ENCODE peak calls at places on chromosomes 12 and 14, in six cellular contexts. J, D, G, F, H and C are unnamed samples. For H3K36me3, the result is how much of the 10 kb centered on the place peaks cover.

GRCh38 chr14:89407856-89408255 is 9.2 kb downstream of the FOXN3 start:
- DNase-seq in D (no peak), G (no peak), H (no peak), F (no peak), J (no peak), C (no peak)

GRCh38 chr12:110028323-110028722 is 20.0 kb downstream of the C12orf76 start:
- DNase-seq in H (no peak), D (no peak), J (no peak), G (no peak), F (no peak), C (no peak)

GRCh38 chr12:76023069-76023690 is 8.4 kb downstream of the PHLDA1 start:
- DNase-seq in H (no peak), D (no peak), J (no peak), F (no peak), G (no peak), C (no peak)

GRCh38 chr12:55694651-55695050 is 13.1 kb downstream of the ITGA7 start:
- DNase-seq in G (no peak), H (no peak), D (peak), F (no peak), J (no peak), C (no peak)

GRCh38 chr12:57952766-57953165 is 11.4 kb downstream of the ATP23 start:
- DNase-seq in D (no peak), J (no peak), F (no peak), H (no peak), G (no peak), C (no peak)

GRCh38 chr14:86221755-86222154 is 691.8 kb downstream of the FLRT2 start:
- DNase-seq in J (no peak), D (no peak), G (no peak), F (no peak), H (no peak), C (no peak)

GRCh38 chr12:7638064-7638763 is 27.5 kb downstream of the APOBEC1 start:
- DNase-seq in G (no peak), J (no peak), D (no peak), H (no peak), F (no peak), C (no peak)

GRCh38 chr12:30979371-30980259 is 53.1 kb downstream of the TSPAN11 start:
- DNase-seq in G (no peak), F (no peak), J (no peak), H (peak), D (no peak), C (no peak)

GRCh38 chr12:130147875-130148596 is 14.2 kb upstream of the FZD10 start:
- DNase-seq in H (no peak), F (peak), J (no peak), G (no peak), D (no peak), C (no peak)

GRCh38 chr14:94081386-94081820 is 293 bp downstream of the IFI27L1 start:
- DNase-seq in F (no peak), H (no peak), G (no peak), D (no peak), J (no peak), C (no peak)

GRCh38 chr12:13179159-13180074 is 17.1 kb upstream of the EMP1 start:
- DNase-seq in D (peak), G (peak), H (peak), F (peak), J (peak), C (no peak)

GRCh38 chr14:101022121-101022520 is 118.6 kb upstream of the RTL1 start:
- DNase-seq in H (no peak), G (no peak), F (no peak), J (no peak), D (peak), C (no peak)

GRCh38 chr14:29806124-29806517 is 121.5 kb downstream of the PRKD1 start:
- DNase-seq in F (no peak), G (no peak), H (no peak), J (no peak), D (no peak), C (no peak)

GRCh38 chr12:39807043-39807442 is 187.4 kb upstream of the ABCD2 start:
- DNase-seq in H (no peak), G (no peak), D (no peak), F (no peak), J (no peak), C (no peak)

GRCh38 chr14:24172871-24173281 is 996 bp downstream of the REC8 start:
- DNase-seq in H (no peak), J (no peak), D (no peak), F (no peak), G (no peak), C (no peak)

GRCh38 chr12:132924356-132924755 is 31.8 kb downstream of the ZNF605 start:
- DNase-seq in D (no peak), F (no peak), G (no peak), J (no peak), H (no peak), C (no peak)

GRCh38 chr12:122835693-122836026 is 403 bp downstream of the HIP1R start:
- DNase-seq in D (no peak), H (no peak), J (no peak), G (no peak), F (peak), C (no peak)

GRCh38 chr14:90518941-90519256 is 122.1 kb downstream of the CALM1 start:
- DNase-seq in J (no peak), H (peak), F (peak), D (no peak), G (no peak), C (no peak)

GRCh38 chr12:106910202-106910601 is 45.5 kb upstream of the TMEM263 start:
- DNase-seq in G (no peak), D (no peak), J (no peak), F (no peak), H (no peak), C (no peak)

GRCh38 chr12:11675952-11676505 is 26.6 kb downstream of the ETV6 start:
- DNase-seq in G (no peak), D (no peak), F (no peak), H (no peak), J (no peak), C (no peak)

DNA sequence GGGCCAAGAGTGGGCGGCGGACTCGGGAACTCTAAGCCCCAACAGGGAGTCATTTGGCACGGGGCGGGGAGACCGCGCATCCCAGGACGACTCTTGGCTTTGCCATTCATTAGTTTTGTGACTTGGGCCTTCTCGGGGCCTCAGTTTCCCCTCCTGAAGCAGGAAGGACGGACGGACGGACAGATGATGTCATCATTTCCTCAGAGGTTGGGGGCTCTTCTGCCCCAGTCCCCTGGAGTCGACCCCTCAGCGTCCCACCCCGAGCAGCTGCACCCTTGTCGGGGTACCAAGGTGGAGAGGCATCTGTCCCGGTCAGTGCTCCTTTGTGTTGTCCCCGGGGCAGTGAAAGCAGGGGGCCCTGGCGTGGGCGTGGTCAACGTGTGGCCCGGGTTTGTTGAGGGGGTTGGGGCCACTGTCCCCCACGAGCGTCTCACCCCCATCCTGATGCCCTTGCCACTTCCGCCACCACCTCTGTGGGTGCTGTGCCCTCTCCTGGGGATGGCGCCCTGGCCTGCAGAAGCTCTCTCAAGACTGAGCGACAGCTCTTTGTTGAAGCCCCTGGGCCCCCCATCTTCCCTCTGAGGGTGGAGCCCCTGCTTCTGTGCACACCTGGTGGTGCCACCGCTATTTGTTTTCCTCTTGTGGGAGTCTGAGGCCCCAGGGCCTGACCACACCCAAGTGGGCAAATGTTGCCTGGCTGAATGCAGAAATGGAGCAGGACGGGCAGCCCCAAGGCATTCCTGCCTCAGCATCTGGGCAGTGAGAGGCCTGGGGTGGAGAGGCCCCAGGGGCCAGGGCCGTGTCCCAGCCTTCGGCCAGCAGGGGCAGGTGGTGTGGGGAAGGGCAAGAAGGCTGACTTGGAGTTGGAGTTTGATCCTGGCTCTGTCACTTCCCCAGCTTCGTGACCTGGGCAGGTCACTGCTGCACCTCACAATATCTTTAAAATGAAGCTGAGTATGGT is 896 bp downstream of the HHIPL1 start:
- DNase-seq in J (no peak), D (no peak), F (no peak), G (no peak), H (no peak), C (no peak)
- TF ChIP-seq CTCF in J (no peak), D (no peak), F (no peak), G (no peak), H (no peak), C (no peak)

GRCh38 chr12:54004841-54005530 is 3.8 kb upstream of the HOXC8 start:
- DNase-seq in H (no peak), D (no peak), F (no peak), G (peak), J (no peak), C (no peak)
- H3K4me3 ChIP-seq in H (no peak), D (peak), F (no peak), G (no peak), J (no peak), C (peak)

GRCh38 chr14:50475460-50475859 is 56.9 kb downstream of the MAP4K5 start:
- DNase-seq in J (peak), F (no peak), D (no peak), G (no peak), H (no peak), C (no peak)
- H3K36me3 ChIP-seq in J (under half), F (under half), D (under half), G (half or more), H (under half), C (under half)

GRCh38 chr14:42110167-42110566 is 503.5 kb downstream of the LRFN5 start:
- DNase-seq in J (peak), F (no peak), D (no peak), G (no peak), H (no peak), C (no peak)
- TF ChIP-seq CTCF in J (peak), F (no peak), D (peak), G (peak), H (no peak), C (peak)

GRCh38 chr12:120199025-120199424 is 1.9 kb downstream of the RPLP0 start:
- DNase-seq in H (no peak), J (no peak), G (no peak), F (no peak), D (no peak), C (no peak)

GRCh38 chr12:120204171-120204570 is 3.3 kb upstream of the RPLP0 start:
- DNase-seq in G (no peak), F (no peak), J (no peak), H (no peak), D (no peak), C (no peak)

GRCh38 chr12:120197542-120197887 is 3.0 kb upstream of the GCN1 start:
- DNase-seq in J (no peak), H (no peak), G (no peak), D (no peak), F (no peak), C (no peak)

GRCh38 chr12:120196363-120196762 is 1.8 kb upstream of the GCN1 start:
- DNase-seq in D (no peak), H (no peak), J (no peak), G (no peak), F (no peak), C (no peak)

DNA sequence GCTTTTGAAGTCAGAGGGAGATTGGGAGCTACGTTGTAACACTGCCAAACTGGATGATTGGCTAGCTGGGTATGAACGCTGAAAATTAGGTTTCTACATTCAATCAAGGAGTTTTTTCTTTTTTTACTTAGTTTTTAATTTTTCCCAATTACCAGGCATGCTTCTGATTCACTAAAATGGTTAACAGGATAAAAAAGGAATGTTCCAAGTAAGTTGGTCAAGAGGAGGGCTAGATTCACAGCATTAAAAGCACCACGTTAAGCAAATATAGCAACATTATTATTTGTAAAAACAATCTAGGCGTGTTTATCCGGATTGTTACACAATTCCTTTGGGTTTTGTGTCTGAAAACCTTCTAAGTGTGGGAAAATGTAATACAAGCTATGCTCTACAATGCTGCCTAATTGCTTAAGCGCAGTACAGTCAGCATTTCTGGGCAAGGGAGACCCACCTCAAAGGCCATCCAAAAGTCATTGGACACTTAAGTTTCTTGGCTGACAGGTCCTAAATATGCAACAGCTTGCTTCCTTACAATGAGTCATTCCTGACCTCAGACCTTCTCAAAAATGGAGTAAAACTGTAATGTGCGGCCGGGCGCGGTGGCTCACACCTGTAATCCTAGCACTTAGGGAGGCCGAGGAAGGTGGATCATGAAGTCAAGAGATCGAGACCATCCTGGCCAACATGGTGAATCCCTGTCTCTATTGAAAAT is 1.2 kb downstream of the RPLP0 start:
- DNase-seq in F (no peak), H (no peak), D (no peak), G (peak), J (peak), C (peak)
- H3K4me3 ChIP-seq in F (peak), H (peak), D (peak), G (peak), J (peak), C (peak)

GRCh38 chr12:95220726-95221125 is 3.1 kb downstream of the VEZT start:
- DNase-seq in G (no peak), H (no peak), D (no peak), J (no peak), F (no peak), C (no peak)

GRCh38 chr12:95220190-95220589 is 2.6 kb downstream of the VEZT start:
- DNase-seq in D (no peak), F (no peak), J (no peak), H (no peak), G (no peak), C (no peak)

GRCh38 chr12:95218164-95218851 is 701 bp downstream of the VEZT start:
- DNase-seq in G (no peak), D (no peak), J (peak), H (no peak), F (no peak), C (no peak)

GRCh38 chr12:95217377-95218163 is at the start of the genes FGD6 and VEZT:
- DNase-seq in J (peak), G (peak), H (peak), D (peak), F (peak), C (peak)

GRCh38 chr12:95218852-95219171 is 1.2 kb downstream of the VEZT start:
- DNase-seq in J (peak), D (no peak), H (no peak), F (no peak), G (no peak), C (no peak)
- H3K36me3 ChIP-seq in J (under half), D (under half), H (under half), F (under half), G (under half), C (under half)

GRCh38 chr12:89542912-89543592 is 17.2 kb upstream of the POC1B start:
- DNase-seq in D (no peak), G (peak), H (no peak), F (peak), J (peak), C (no peak)
- TF ChIP-seq CTCF in D (peak), G (peak), H (peak), F (peak), J (peak), C (peak)

GRCh38 chr12:113152196-113152834 is 2.8 kb downstream of the CFAP73 start:
- DNase-seq in J (no peak), D (no peak), H (no peak), G (no peak), F (no peak), C (no peak)
- H3K4me3 ChIP-seq in J (peak), D (peak), H (peak), G (peak), F (peak), C (no peak)